ENCODE peak calls at places on chromosome 2, in six cellular contexts. T is left lobe of liver, A is amniotic epithelial cell, O is fibroblast of lung, X is right lobe of liver, R is NCI-H1436 treated with DMSO at 0.1 percent for 48 hours. N is an unnamed sample.

GRCh38 chr2:239533917-239534316 is 133.1 kb upstream of the HDAC4 start:
- DNase-seq in A (no peak), T (no peak), R (no peak), O (peak), X (no peak), N (no peak)

GRCh38 chr2:239405071-239405470 is 4.3 kb upstream of the HDAC4 start:
- DNase-seq in O (no peak), R (no peak), X (peak), A (no peak), T (peak), N (no peak)

GRCh38 chr2:20264629-20265028 is 39.7 kb upstream of the SDC1 start:
- DNase-seq in R (no peak), O (no peak), X (no peak), T (no peak), A (no peak), N (no peak)

GRCh38 chr2:71896385-71897144 is 251.1 kb downstream of the CYP26B1 start:
- DNase-seq in X (no peak), T (no peak), R (no peak), O (no peak), A (no peak), N (no peak)

GRCh38 chr2:10475221-10475722 is 27.1 kb upstream of the ODC1 start:
- DNase-seq in R (no peak), O (no peak), X (no peak), A (no peak), T (no peak), N (no peak)

GRCh38 chr2:216694201-216694825 is 1.0 kb downstream of the IGFBP5 start:
- DNase-seq in T (no peak), X (no peak), R (no peak), O (peak), A (peak), N (no peak)

GRCh38 chr2:103289101-103289725 is 527.4 kb downstream of the TMEM182 start:
- DNase-seq in T (no peak), R (no peak), X (no peak), O (no peak), A (no peak), N (no peak)

GRCh38 chr2:152925540-152926448 is 207.4 kb downstream of the ARL6IP6 start:
- DNase-seq in A (peak), X (peak), R (peak), O (peak), T (peak), N (no peak)

GRCh38 chr2:28390857-28391563 is 1.6 kb upstream of the FOSL2 start:
- DNase-seq in R (no peak), T (peak), A (peak), X (peak), O (no peak), N (no peak)

GRCh38 chr2:233764761-233765160 is 4.7 kb downstream of the UGT1A1 start:
- DNase-seq in A (no peak), X (no peak), O (no peak), R (no peak), T (peak), N (no peak)

GRCh38 chr2:10828346-10828745 is 15.8 kb upstream of the PDIA6 start:
- DNase-seq in R (no peak), O (no peak), A (no peak), T (no peak), X (no peak), N (no peak)

GRCh38 chr2:134836986-134837385 is 1.4 kb upstream of the ACMSD start:
- DNase-seq in X (no peak), O (peak), T (no peak), A (peak), R (no peak), N (peak)

GRCh38 chr2:36538345-36538744 is 59.6 kb downstream of the FEZ2 start:
- DNase-seq in X (no peak), O (no peak), A (no peak), T (no peak), R (peak), N (no peak)

GRCh38 chr2:106095478-106096392 is 98.4 kb downstream of the UXS1 start:
- DNase-seq in R (no peak), T (no peak), O (no peak), X (no peak), A (no peak), N (no peak)

GRCh38 chr2:190718652-190719526 is 70.0 kb downstream of the NAB1 start:
- DNase-seq in R (no peak), A (peak), X (no peak), O (no peak), T (no peak), N (peak)

GRCh38 chr2:104872866-104873688 is 19.2 kb downstream of the POU3F3 start:
- DNase-seq in X (peak), O (peak), T (peak), A (peak), R (no peak), N (no peak)

GRCh38 chr2:184683923-184684322 is 85.6 kb downstream of the ZNF804A start:
- DNase-seq in X (no peak), T (no peak), O (no peak), A (no peak), R (no peak), N (no peak)

GRCh38 chr2:62110415-62111025 is 85.4 kb upstream of the B3GNT2 start:
- DNase-seq in O (no peak), R (no peak), A (no peak), X (no peak), T (no peak), N (no peak)

GRCh38 chr2:236628256-236628961 is 58.8 kb downstream of the ACKR3 start:
- DNase-seq in R (no peak), X (peak), T (no peak), O (no peak), A (no peak), N (no peak)

GRCh38 chr2:10344105-10345066 is 41.7 kb downstream of the HPCAL1 start:
- DNase-seq in O (peak), R (no peak), X (no peak), T (no peak), A (peak), N (no peak)

GRCh38 chr2:239726091-239726591 is 299.0 kb downstream of the NDUFA10 start:
- DNase-seq in R (no peak), T (no peak), A (no peak), O (no peak), X (no peak), N (no peak)

GRCh38 chr2:64114063-64114911 is 29.9 kb downstream of the PELI1 start:
- DNase-seq in T (no peak), A (peak), X (no peak), R (no peak), O (peak), N (peak)

GRCh38 chr2:168008796-168009195 is 238.6 kb downstream of the STK39 start:
- DNase-seq in R (no peak), A (no peak), X (no peak), T (no peak), O (no peak), N (no peak)

GRCh38 chr2:70340921-70341765 is 39.3 kb upstream of the FAM136A start:
- DNase-seq in O (peak), R (no peak), A (peak), T (peak), X (no peak), N (no peak)

GRCh38 chr2:146189541-146189940 is 1655.3 kb upstream of the ACVR2A start:
- DNase-seq in R (no peak), A (no peak), X (no peak), T (no peak), O (no peak), N (no peak)

GRCh38 chr2:27370816-27371620 is 602 bp downstream of the SNX17 start:
- DNase-seq in T (no peak), A (peak), O (peak), R (no peak), X (peak), N (no peak)

GRCh38 chr2:152367547-152368250 is 32.7 kb downstream of the FMNL2 start:
- DNase-seq in A (no peak), R (no peak), T (no peak), O (peak), X (no peak), N (no peak)

GRCh38 chr2:159637988-159638501 is 21.7 kb upstream of the BAZ2B start:
- DNase-seq in T (no peak), X (no peak), A (peak), O (peak), R (no peak), N (peak)

N was measured in kidney epithelial cell.